ENCODE peak calls at places on chromosomes 3 and 15, in seven cellular contexts. G, W, E, A, L, N and T are unnamed samples.

GRCh38 chr3:28746990-28747389 is 398.4 kb upstream of the AZI2 start:
- DNase-seq in G (no peak), W (no peak), E (no peak), A (no peak), L (no peak), N (no peak), T (no peak)

GRCh38 chr3:60079076-60079475 is 1029.3 kb upstream of the CFAP20DC start:
- DNase-seq in G (no peak), W (no peak), E (no peak), A (peak; percentile 85), L (no peak), N (no peak), T (no peak)

GRCh38 chr3:128489860-128490649 is 2.9 kb downstream of the GATA2 start:
- DNase-seq in G (no peak), W (no peak), E (peak; percentile 63), A (no peak), L (peak; percentile 87), N (no peak), T (no peak)

GRCh38 chr3:160260587-160261270 is 35.5 kb downstream of the C3orf80 start:
- DNase-seq in G (no peak), W (no peak), E (no peak), A (no peak), L (no peak), N (no peak), T (no peak)

GRCh38 chr3:140910860-140911259 is 30.8 kb upstream of the SLC25A36 start:
- DNase-seq in G (no peak), W (no peak), E (no peak), A (peak; percentile 0), L (no peak), N (no peak), T (no peak)

GRCh38 chr3:141795719-141796435 is 32.7 kb downstream of the GRK7 start:
- DNase-seq in G (no peak), W (peak; percentile 14), E (peak; percentile 79), A (no peak), L (no peak), N (no peak), T (no peak)

GRCh38 chr3:25897019-25897418 is 107.1 kb downstream of the OXSM start:
- DNase-seq in G (peak; percentile 16), W (no peak), E (no peak), A (peak; percentile 71), L (no peak), N (peak; percentile 63), T (no peak)

GRCh38 chr15:40064231-40064894 is 25.4 kb upstream of the SRP14 start:
- DNase-seq in G (peak; percentile 88), W (no peak), E (peak; percentile 55), A (peak; percentile 81), L (no peak), N (peak; percentile 38), T (no peak)

GRCh38 chr3:51670053-51670666 is 892 bp upstream of the TEX264 start:
- DNase-seq in G (no peak), W (no peak), E (peak; percentile 60), A (no peak), L (no peak), N (peak; percentile 5), T (no peak)

GRCh38 chr15:26082833-26083174 is 219.7 kb upstream of the ATP10A start:
- DNase-seq in G (peak; percentile 1), W (no peak), E (no peak), A (no peak), L (no peak), N (no peak), T (no peak)

GRCh38 chr3:183253364-183253960 is 409 bp downstream of the B3GNT5 start:
- DNase-seq in G (peak; percentile 40), W (peak; percentile 9), E (peak; percentile 84), A (no peak), L (peak; percentile 95), N (peak; percentile 13), T (peak; percentile 87)

GRCh38 chr3:128805771-128806170 is 73.6 kb upstream of the ACAD9 start:
- DNase-seq in G (peak; percentile 42), W (no peak), E (no peak), A (no peak), L (no peak), N (no peak), T (no peak)

GRCh38 chr3:23763040-23763477 is 42.7 kb upstream of the UBE2E1 start:
- DNase-seq in G (no peak), W (no peak), E (no peak), A (peak; percentile 49), L (no peak), N (no peak), T (peak; percentile 65)

GRCh38 chr3:38001456-38002081 is 11.0 kb downstream of the VILL start:
- DNase-seq in G (no peak), W (no peak), E (peak; percentile 60), A (no peak), L (no peak), N (peak; percentile 33), T (no peak)

GRCh38 chr15:92892201-92892555 is 7.9 kb upstream of the CHD2 start:
- DNase-seq in G (no peak), W (no peak), E (no peak), A (no peak), L (no peak), N (no peak), T (no peak)

GRCh38 chr15:100245855-100246254 is 95.9 kb downstream of the ADAMTS17 start:
- DNase-seq in G (no peak), W (no peak), E (no peak), A (no peak), L (no peak), N (no peak), T (no peak)

GRCh38 chr15:38828031-38828532 is 263.5 kb upstream of the RASGRP1 start:
- DNase-seq in G (no peak), W (no peak), E (no peak), A (no peak), L (no peak), N (no peak), T (no peak)

GRCh38 chr3:105837143-105837740 is 31.6 kb downstream of the CBLB start:
- DNase-seq in G (no peak), W (no peak), E (no peak), A (peak; percentile 68), L (no peak), N (peak; percentile 38), T (no peak)

GRCh38 chr3:112327371-112327951 is 5.5 kb upstream of the CD200 start:
- DNase-seq in G (peak; percentile 65), W (peak; percentile 49), E (no peak), A (peak; percentile 83), L (no peak), N (peak; percentile 66), T (no peak)

GRCh38 chr15:45522931-45523331 is 376 bp upstream of the SLC30A4 start:
- DNase-seq in G (peak; percentile 35), W (no peak), E (no peak), A (no peak), L (no peak), N (peak; percentile 69), T (no peak)

GRCh38 chr3:46946856-46947544 is 29.5 kb downstream of the CCDC12 start:
- DNase-seq in G (peak; percentile 87), W (peak; percentile 81), E (no peak), A (no peak), L (no peak), N (no peak), T (no peak)

GRCh38 chr3:88189361-88189810 is 39.6 kb downstream of the C3orf38 start:
- DNase-seq in G (peak; percentile 58), W (no peak), E (no peak), A (no peak), L (no peak), N (no peak), T (no peak)

GRCh38 chr3:9064251-9064650 is 101.0 kb upstream of the RAD18 start:
- DNase-seq in G (no peak), W (no peak), E (no peak), A (no peak), L (peak; percentile 75), N (no peak), T (no peak)

GRCh38 chr3:140568842-140569520 is 108.9 kb upstream of the TRIM42 start:
- DNase-seq in G (no peak), W (no peak), E (no peak), A (no peak), L (no peak), N (no peak), T (peak; percentile 78)

GRCh38 chr3:127970966-127971592 is 56.0 kb downstream of the KBTBD12 start:
- DNase-seq in G (peak; percentile 66), W (no peak), E (no peak), A (peak; percentile 54), L (no peak), N (peak; percentile 51), T (no peak)

GRCh38 chr15:35071071-35071470 is 14.0 kb downstream of the NANOGP8 start:
- DNase-seq in G (no peak), W (no peak), E (no peak), A (no peak), L (peak; percentile 63), N (no peak), T (no peak)

GRCh38 chr15:88615303-88616107 is 5.6 kb upstream of the AEN start:
- DNase-seq in G (no peak), W (no peak), E (no peak), A (no peak), L (no peak), N (no peak), T (no peak)

GRCh38 chr3:64188810-64189560 is 36.3 kb downstream of the PRICKLE2 start:
- DNase-seq in G (peak; percentile 97), W (no peak), E (peak; percentile 67), A (no peak), L (no peak), N (no peak), T (peak; percentile 56)

GRCh38 chr15:45179221-45179985 is 8.4 kb downstream of the SHF start:
- DNase-seq in G (peak; percentile 10), W (peak; percentile 28), E (no peak), A (peak; percentile 54), L (no peak), N (peak; percentile 53), T (no peak)

GRCh38 chr3:9809615-9810356 is at the start of gene TTLL3:
- DNase-seq in G (no peak), W (peak; percentile 25), E (peak; percentile 91), A (peak; percentile 58), L (peak; percentile 95), N (peak; percentile 57), T (peak; percentile 82)

GRCh38 chr15:66129561-66129960 is 124.0 kb downstream of the MEGF11 start:
- DNase-seq in G (no peak), W (no peak), E (no peak), A (no peak), L (no peak), N (no peak), T (no peak)

GRCh38 chr3:89104499-89104898 is 2.9 kb upstream of the EPHA3 start:
- DNase-seq in G (no peak), W (no peak), E (no peak), A (no peak), L (no peak), N (no peak), T (no peak)

GRCh38 chr3:111577798-111578685 is 17.1 kb downstream of the ZBED2 start:
- DNase-seq in G (peak; percentile 75), W (peak; percentile 13), E (no peak), A (peak; percentile 23), L (no peak), N (no peak), T (no peak)

GRCh38 chr3:195178124-195178910 is 92.6 kb downstream of the XXYLT1 start:
- DNase-seq in G (no peak), W (no peak), E (peak; percentile 65), A (no peak), L (no peak), N (no peak), T (no peak)

GRCh38 chr3:117844676-117845075 is 1135.1 kb downstream of the TUSC7 start:
- DNase-seq in G (no peak), W (no peak), E (no peak), A (no peak), L (no peak), N (no peak), T (no peak)

GRCh38 chr3:52436500-52437106 is 8.3 kb downstream of the SEMA3G start:
- DNase-seq in G (no peak), W (no peak), E (peak; percentile 51), A (no peak), L (no peak), N (no peak), T (peak; percentile 44)